ENCODE peak calls at places on chromosomes 13 and 19, in ten cellular contexts. C, A, B, D, W, Y, J, R, H and O are unnamed samples.

GRCh38 chr13:72141845-72142470 is 275.0 kb upstream of the DACH1 start:
- DNase-seq in J (no peak), W (no peak), A (no peak), B (no peak), Y (no peak), D (no peak), H (no peak), C (no peak), R (no peak), O (no peak)

GRCh38 chr13:66114127-66114526 is 1116.0 kb downstream of the PCDH9 start:
- DNase-seq in D (no peak), W (no peak), B (no peak), A (no peak), J (no peak), Y (no peak), R (no peak), H (no peak), C (no peak), O (no peak)

GRCh38 chr13:107585466-107585865 is 629.9 kb downstream of the LIG4 start:
- DNase-seq in W (no peak), B (no peak), D (no peak), Y (no peak), A (no peak), C (peak; percentile 53), R (no peak), H (no peak), J (no peak), O (no peak)

GRCh38 chr19:50465986-50466771 is 10.1 kb upstream of the EMC10 start:
- DNase-seq in H (no peak), A (no peak), B (no peak), J (peak; percentile 69), R (no peak), Y (peak; percentile 82), D (no peak), W (peak; percentile 79), C (peak; percentile 14), O (no peak)

GRCh38 chr13:30906411-30906990 is 430 bp downstream of the MEDAG start:
- DNase-seq in J (no peak), Y (peak; percentile 55), H (no peak), D (no peak), A (no peak), R (no peak), B (no peak), W (no peak), C (no peak), O (no peak)

GRCh38 chr13:70391678-70392077 is 283.4 kb upstream of the KLHL1 start:
- DNase-seq in H (no peak), Y (no peak), D (no peak), R (no peak), W (no peak), B (no peak), J (peak; percentile 66), A (no peak), C (no peak), O (peak; percentile 53)

GRCh38 chr13:23963947-23964346 is 66.6 kb upstream of the C1QTNF9B start:
- DNase-seq in J (no peak), C (peak; percentile 38), R (no peak), D (no peak), A (no peak), W (no peak), Y (no peak), H (no peak), B (no peak), O (no peak)

GRCh38 chr19:46076951-46077814 is 36.4 kb upstream of the IGFL4 start:
- DNase-seq in Y (peak; percentile 85), A (peak; percentile 21), W (no peak), B (no peak), H (peak; percentile 88), J (peak; percentile 57), D (peak; percentile 78), C (peak; percentile 87), R (peak; percentile 33), O (peak; percentile 42)

GRCh38 chr19:29706635-29707034 is 8.4 kb downstream of the C19orf12 start:
- DNase-seq in J (no peak), R (no peak), Y (no peak), A (no peak), B (no peak), C (no peak), D (no peak), W (no peak), H (no peak), O (no peak)

GRCh38 chr19:29711584-29712132 is 3.4 kb downstream of the C19orf12 start:
- DNase-seq in J (no peak), C (no peak), A (no peak), H (no peak), W (no peak), D (no peak), R (no peak), B (no peak), Y (no peak), O (peak; percentile 67)

GRCh38 chr19:29705706-29706105 is 9.4 kb downstream of the C19orf12 start:
- DNase-seq in H (no peak), R (no peak), A (no peak), D (no peak), W (no peak), B (no peak), Y (no peak), C (no peak), J (no peak), O (no peak)

GRCh38 chr19:29704562-29705558 is 10.2 kb downstream of the C19orf12 start:
- DNase-seq in A (no peak), H (no peak), J (no peak), R (no peak), B (no peak), C (no peak), W (no peak), D (no peak), Y (no peak), O (no peak)

DNA sequence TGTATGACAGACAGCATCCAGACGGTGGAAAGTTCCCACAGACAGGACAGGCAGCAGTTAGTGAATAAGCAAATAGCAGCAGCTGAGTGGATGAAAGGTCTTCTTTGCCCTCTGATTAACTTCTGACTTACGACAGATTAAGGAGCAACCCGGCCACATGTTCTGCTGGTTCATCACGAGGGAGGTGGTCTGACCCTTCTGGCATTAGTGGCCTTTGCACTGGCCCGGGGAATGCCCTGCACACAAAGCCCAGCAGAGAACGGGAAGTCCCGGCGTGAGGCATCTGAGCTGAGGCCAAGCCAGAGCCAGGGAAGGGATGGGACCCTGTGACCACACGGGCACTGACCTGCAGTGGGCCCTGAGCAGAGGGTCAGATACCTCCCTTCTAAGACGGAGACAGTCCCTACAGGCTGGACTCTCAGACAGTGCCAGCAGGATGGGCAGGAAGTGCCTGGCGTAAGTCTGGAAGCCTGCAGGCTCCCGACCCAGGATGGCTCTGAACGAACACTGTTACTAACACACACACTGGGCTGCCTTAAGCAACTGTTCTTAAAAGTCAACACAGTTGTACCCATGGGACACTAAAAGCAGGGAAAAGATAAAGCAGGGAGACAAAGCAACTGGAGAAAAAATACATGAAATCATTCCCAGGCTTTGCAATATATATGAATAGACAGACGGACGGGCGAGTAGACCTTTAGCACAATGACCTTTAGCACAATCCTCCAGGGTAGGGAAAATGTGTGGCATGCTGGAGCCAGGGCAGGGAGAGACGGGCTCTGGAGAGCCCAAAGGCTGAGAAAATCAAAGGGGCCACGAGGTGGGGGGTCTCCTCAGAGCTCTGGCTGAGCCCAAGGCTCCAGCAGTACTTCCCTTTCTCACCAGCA is 6.3 kb downstream of the C19orf12 start:
- DNase-seq in J (peak; percentile 42), D (no peak), B (no peak), W (no peak), Y (no peak), R (no peak), C (peak; percentile 8), H (no peak), A (no peak), O (peak; percentile 89)
- H3K27ac ChIP-seq in J (peak overlapping the region; percentile 53), D (no peak overlapping the region), B (no peak overlapping the region), W (no peak overlapping the region), Y (no peak overlapping the region), R (peak overlapping the region; percentile 80), C (no peak overlapping the region), H (no peak overlapping the region), A (no peak overlapping the region), O (peak overlapping the region; percentile 70)

DNA sequence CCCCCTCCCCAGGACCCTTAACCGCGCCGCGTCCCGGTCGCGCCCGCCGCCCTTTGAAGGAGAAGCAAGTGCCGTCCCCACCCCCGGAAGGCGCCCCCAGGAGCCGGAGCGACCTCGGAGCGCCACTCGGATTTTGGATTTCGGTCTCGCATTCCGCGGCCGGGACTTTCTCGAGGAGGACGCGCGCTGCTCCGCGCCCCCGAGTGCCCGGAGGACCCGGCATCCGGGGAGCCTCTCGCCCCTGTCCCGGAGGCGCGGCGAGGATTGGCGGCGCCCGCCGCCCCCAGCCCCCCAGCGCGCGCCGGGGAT is 1.6 kb downstream of the MIDN start:
- DNase-seq in W (no peak), D (no peak), R (no peak), A (no peak), C (no peak), H (no peak), J (no peak), B (no peak), Y (no peak), O (no peak)
- H3K27ac ChIP-seq in W (peak overlapping the region; percentile 98), D (no peak overlapping the region), R (peak overlapping the region; percentile 100), A (peak overlapping the region; percentile 98), C (peak overlapping the region; percentile 59), H (peak overlapping the region; percentile 85), J (peak overlapping the region; percentile 98), B (peak overlapping the region; percentile 92), Y (peak overlapping the region; percentile 56), O (peak overlapping the region; percentile 97)

GRCh38 chr19:7292352-7292949 is 1.8 kb downstream of the INSR start:
- DNase-seq in D (no peak), H (no peak), R (no peak), C (no peak), W (no peak), Y (no peak), A (no peak), J (no peak), B (no peak), O (no peak)
- H3K27ac ChIP-seq in D (no peak overlapping the region), H (no peak overlapping the region), R (peak overlapping the region; percentile 88), C (no peak overlapping the region), W (peak overlapping the region; percentile 83), Y (no peak overlapping the region), A (peak overlapping the region; percentile 99), J (peak overlapping the region; percentile 86), B (no peak overlapping the region), O (peak overlapping the region; percentile 99)

GRCh38 chr19:41264581-41265375 is 606 bp downstream of the HNRNPUL1 start:
- DNase-seq in R (peak; percentile 64), B (peak; percentile 39), D (no peak), J (peak; percentile 65), H (no peak), A (peak; percentile 38), Y (no peak), C (peak; percentile 55), W (peak; percentile 75), O (peak; percentile 70)

GRCh38 chr19:41265376-41266153 is 1.4 kb downstream of the HNRNPUL1 start:
- DNase-seq in H (no peak), R (no peak), A (no peak), J (peak; percentile 24), B (no peak), D (no peak), W (no peak), C (peak; percentile 59), Y (no peak), O (no peak)

GRCh38 chr19:41273076-41273475 is 8.9 kb downstream of the HNRNPUL1 start:
- DNase-seq in W (no peak), D (no peak), A (no peak), Y (no peak), C (no peak), R (no peak), J (no peak), H (no peak), B (no peak), O (no peak)

GRCh38 chr19:41269055-41269454 is 4.9 kb downstream of the HNRNPUL1 start:
- DNase-seq in C (no peak), J (no peak), W (no peak), R (no peak), B (no peak), D (no peak), H (no peak), A (no peak), Y (no peak), O (no peak)

DNA sequence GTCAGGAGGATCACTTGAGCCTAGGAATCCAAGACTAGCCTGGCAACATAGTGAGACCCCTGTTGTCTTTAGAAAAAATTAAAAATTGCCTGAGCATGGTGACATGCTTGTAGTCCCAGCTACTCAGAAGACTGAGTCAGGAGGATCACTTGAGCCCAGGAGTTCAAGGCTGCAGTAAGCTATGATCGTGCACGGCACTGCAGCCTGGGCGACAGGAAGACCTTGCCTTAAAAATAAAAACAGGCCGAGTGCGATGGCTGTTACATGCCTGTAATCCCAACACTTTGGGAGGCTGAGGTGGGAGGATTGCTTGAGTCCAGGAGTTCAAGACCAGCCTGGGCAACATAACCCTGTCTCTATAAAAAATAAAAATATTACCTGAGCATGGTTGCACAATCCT is 5.4 kb downstream of the HNRNPUL1 start:
- DNase-seq in B (no peak), H (no peak), J (no peak), D (no peak), C (no peak), W (no peak), R (no peak), A (no peak), Y (no peak), O (no peak)
- H3K27ac ChIP-seq in B (no peak overlapping the region), H (no peak overlapping the region), J (no peak overlapping the region), D (no peak overlapping the region), C (no peak overlapping the region), W (no peak overlapping the region), R (no peak overlapping the region), A (no peak overlapping the region), Y (no peak overlapping the region), O (no peak overlapping the region)